ENCODE peak calls at places on chromosome 5, in seven cellular contexts. One of them, this sample, is unnamed.

GRCh38 chr5:4570047-4571015 is 569.8 kb upstream of the ADAMTS16 start:
- DNase-seq in fibroblast of lung: no peak
- DNase-seq in cardiac muscle cell: no peak
- DNase-seq in endodermal cell: no peak
- DNase-seq in foreskin fibroblast: no peak
- DNase-seq in ovary: no peak
- DNase-seq in CD8-positive, alpha-beta memory T cell: no peak
- DNase-seq in this sample: no peak

GRCh38 chr5:10863763-10864383 is 102.8 kb upstream of the DAP start:
- DNase-seq in CD8-positive, alpha-beta memory T cell: peak
- DNase-seq in ovary: no peak
- DNase-seq in endodermal cell: peak
- DNase-seq in cardiac muscle cell: peak
- DNase-seq in foreskin fibroblast: no peak
- DNase-seq in fibroblast of lung: peak
- DNase-seq in this sample: no peak

GRCh38 chr5:127723571-127723970 is 20.4 kb downstream of the CCDC192 start:
- DNase-seq in fibroblast of lung: peak
- DNase-seq in CD8-positive, alpha-beta memory T cell: no peak
- DNase-seq in ovary: no peak
- DNase-seq in foreskin fibroblast: peak
- DNase-seq in endodermal cell: no peak
- DNase-seq in cardiac muscle cell: peak
- DNase-seq in this sample: no peak

GRCh38 chr5:148248894-148249293 is 10.6 kb downstream of the MARCOL start:
- DNase-seq in fibroblast of lung: no peak
- DNase-seq in foreskin fibroblast: no peak
- DNase-seq in CD8-positive, alpha-beta memory T cell: no peak
- DNase-seq in ovary: no peak
- DNase-seq in cardiac muscle cell: no peak
- DNase-seq in endodermal cell: no peak
- DNase-seq in this sample: no peak

GRCh38 chr5:102090770-102091169 is 205.3 kb downstream of the SLCO4C1 start:
- DNase-seq in endodermal cell: peak
- DNase-seq in CD8-positive, alpha-beta memory T cell: no peak
- DNase-seq in fibroblast of lung: no peak
- DNase-seq in cardiac muscle cell: no peak
- DNase-seq in foreskin fibroblast: no peak
- DNase-seq in ovary: no peak
- DNase-seq in this sample: no peak

GRCh38 chr5:81590498-81591384 is 160.2 kb downstream of the SSBP2 start:
- DNase-seq in CD8-positive, alpha-beta memory T cell: no peak
- DNase-seq in endodermal cell: no peak
- DNase-seq in ovary: no peak
- DNase-seq in foreskin fibroblast: no peak
- DNase-seq in fibroblast of lung: no peak
- DNase-seq in cardiac muscle cell: peak
- DNase-seq in this sample: no peak

GRCh38 chr5:137310051-137310730 is 188.9 kb downstream of the SPOCK1 start:
- DNase-seq in ovary: no peak
- DNase-seq in foreskin fibroblast: peak
- DNase-seq in fibroblast of lung: peak
- DNase-seq in CD8-positive, alpha-beta memory T cell: no peak
- DNase-seq in endodermal cell: no peak
- DNase-seq in cardiac muscle cell: peak
- DNase-seq in this sample: peak

GRCh38 chr5:607541-608285 is 4.4 kb upstream of the CEP72 start:
- DNase-seq in foreskin fibroblast: no peak
- DNase-seq in fibroblast of lung: no peak
- DNase-seq in CD8-positive, alpha-beta memory T cell: no peak
- DNase-seq in cardiac muscle cell: no peak
- DNase-seq in ovary: no peak
- DNase-seq in endodermal cell: no peak
- DNase-seq in this sample: no peak

GRCh38 chr5:43582082-43583005 is 20.6 kb upstream of the NNT start:
- DNase-seq in cardiac muscle cell: no peak
- DNase-seq in ovary: no peak
- DNase-seq in foreskin fibroblast: peak
- DNase-seq in endodermal cell: no peak
- DNase-seq in fibroblast of lung: no peak
- DNase-seq in CD8-positive, alpha-beta memory T cell: no peak
- DNase-seq in this sample: no peak

GRCh38 chr5:146662229-146662628 is 146.2 kb upstream of the GPR151 start:
- DNase-seq in endodermal cell: no peak
- DNase-seq in CD8-positive, alpha-beta memory T cell: no peak
- DNase-seq in foreskin fibroblast: no peak
- DNase-seq in fibroblast of lung: peak
- DNase-seq in cardiac muscle cell: peak
- DNase-seq in ovary: no peak
- DNase-seq in this sample: no peak

GRCh38 chr5:143024227-143024920 is 254.2 kb downstream of the ARHGAP26 start:
- DNase-seq in foreskin fibroblast: no peak
- DNase-seq in cardiac muscle cell: no peak
- DNase-seq in endodermal cell: no peak
- DNase-seq in fibroblast of lung: no peak
- DNase-seq in CD8-positive, alpha-beta memory T cell: no peak
- DNase-seq in ovary: no peak
- DNase-seq in this sample: no peak

GRCh38 chr5:136028782-136029742 is at the start of gene TGFBI:
- DNase-seq in foreskin fibroblast: peak
- DNase-seq in endodermal cell: peak
- DNase-seq in fibroblast of lung: peak
- DNase-seq in cardiac muscle cell: peak
- DNase-seq in CD8-positive, alpha-beta memory T cell: no peak
- DNase-seq in ovary: peak
- DNase-seq in this sample: no peak

GRCh38 chr5:29561564-29561963 is 1631.9 kb upstream of the CDH6 start:
- DNase-seq in cardiac muscle cell: no peak
- DNase-seq in endodermal cell: no peak
- DNase-seq in CD8-positive, alpha-beta memory T cell: no peak
- DNase-seq in fibroblast of lung: no peak
- DNase-seq in ovary: no peak
- DNase-seq in foreskin fibroblast: no peak
- DNase-seq in this sample: no peak

GRCh38 chr5:176535101-176535654 is 2.0 kb downstream of the RNF44 start:
- DNase-seq in CD8-positive, alpha-beta memory T cell: peak
- DNase-seq in foreskin fibroblast: no peak
- DNase-seq in cardiac muscle cell: no peak
- DNase-seq in ovary: no peak
- DNase-seq in fibroblast of lung: peak
- DNase-seq in endodermal cell: peak
- DNase-seq in this sample: no peak
- H3K4me3 ChIP-seq in CD8-positive, alpha-beta memory T cell: peak
- H3K4me3 ChIP-seq in foreskin fibroblast: peak
- H3K4me3 ChIP-seq in cardiac muscle cell: peak
- H3K4me3 ChIP-seq in ovary: peak
- H3K4me3 ChIP-seq in fibroblast of lung: peak
- H3K4me3 ChIP-seq in endodermal cell: peak
- H3K4me3 ChIP-seq in this sample: peak

GRCh38 chr5:151153766-151154272 is 3.8 kb downstream of the ANXA6 start:
- DNase-seq in cardiac muscle cell: no peak
- DNase-seq in fibroblast of lung: no peak
- DNase-seq in ovary: no peak
- DNase-seq in CD8-positive, alpha-beta memory T cell: no peak
- DNase-seq in foreskin fibroblast: no peak
- DNase-seq in endodermal cell: no peak
- DNase-seq in this sample: no peak

GRCh38 chr5:151151793-151152192 is 5.8 kb downstream of the ANXA6 start:
- DNase-seq in CD8-positive, alpha-beta memory T cell: no peak
- DNase-seq in cardiac muscle cell: peak
- DNase-seq in fibroblast of lung: peak
- DNase-seq in endodermal cell: no peak
- DNase-seq in ovary: no peak
- DNase-seq in foreskin fibroblast: peak
- DNase-seq in this sample: no peak

GRCh38 chr5:151153300-151153699 is 4.3 kb downstream of the ANXA6 start:
- DNase-seq in fibroblast of lung: no peak
- DNase-seq in CD8-positive, alpha-beta memory T cell: no peak
- DNase-seq in endodermal cell: no peak
- DNase-seq in ovary: no peak
- DNase-seq in foreskin fibroblast: no peak
- DNase-seq in cardiac muscle cell: no peak
- DNase-seq in this sample: no peak

GRCh38 chr5:151150484-151151262 is 6.9 kb downstream of the ANXA6 start:
- DNase-seq in cardiac muscle cell: peak
- DNase-seq in foreskin fibroblast: peak
- DNase-seq in CD8-positive, alpha-beta memory T cell: peak
- DNase-seq in ovary: peak
- DNase-seq in fibroblast of lung: peak
- DNase-seq in endodermal cell: no peak
- DNase-seq in this sample: no peak

DNA sequence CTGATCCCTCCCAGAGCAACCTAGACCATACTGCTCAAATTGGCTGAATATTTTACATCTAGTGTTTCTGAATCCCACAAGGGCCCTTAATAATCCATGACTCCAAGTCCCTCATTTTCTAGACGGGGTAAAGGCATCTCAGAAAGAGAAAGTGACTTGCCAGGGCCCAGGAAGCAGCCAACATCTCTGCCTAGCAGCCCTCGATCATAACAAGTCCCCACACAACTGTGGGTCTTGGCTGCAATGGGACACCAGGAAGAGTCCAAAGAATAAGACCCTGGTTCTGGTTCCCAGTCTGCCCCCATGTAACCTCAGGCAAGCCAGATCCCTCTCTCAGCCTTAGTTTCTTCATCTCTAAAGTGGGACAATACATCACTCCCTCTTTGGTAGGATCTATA is 6.3 kb downstream of the ANXA6 start:
- DNase-seq in fibroblast of lung: no peak
- DNase-seq in cardiac muscle cell: no peak
- DNase-seq in ovary: no peak
- DNase-seq in foreskin fibroblast: no peak
- DNase-seq in endodermal cell: no peak
- DNase-seq in CD8-positive, alpha-beta memory T cell: no peak
- DNase-seq in this sample: no peak
- H3K4me3 ChIP-seq in fibroblast of lung: peak
- H3K4me3 ChIP-seq in cardiac muscle cell: no peak
- H3K4me3 ChIP-seq in ovary: no peak
- H3K4me3 ChIP-seq in foreskin fibroblast: peak
- H3K4me3 ChIP-seq in endodermal cell: no peak
- H3K4me3 ChIP-seq in CD8-positive, alpha-beta memory T cell: peak
- H3K4me3 ChIP-seq in this sample: no peak

DNA sequence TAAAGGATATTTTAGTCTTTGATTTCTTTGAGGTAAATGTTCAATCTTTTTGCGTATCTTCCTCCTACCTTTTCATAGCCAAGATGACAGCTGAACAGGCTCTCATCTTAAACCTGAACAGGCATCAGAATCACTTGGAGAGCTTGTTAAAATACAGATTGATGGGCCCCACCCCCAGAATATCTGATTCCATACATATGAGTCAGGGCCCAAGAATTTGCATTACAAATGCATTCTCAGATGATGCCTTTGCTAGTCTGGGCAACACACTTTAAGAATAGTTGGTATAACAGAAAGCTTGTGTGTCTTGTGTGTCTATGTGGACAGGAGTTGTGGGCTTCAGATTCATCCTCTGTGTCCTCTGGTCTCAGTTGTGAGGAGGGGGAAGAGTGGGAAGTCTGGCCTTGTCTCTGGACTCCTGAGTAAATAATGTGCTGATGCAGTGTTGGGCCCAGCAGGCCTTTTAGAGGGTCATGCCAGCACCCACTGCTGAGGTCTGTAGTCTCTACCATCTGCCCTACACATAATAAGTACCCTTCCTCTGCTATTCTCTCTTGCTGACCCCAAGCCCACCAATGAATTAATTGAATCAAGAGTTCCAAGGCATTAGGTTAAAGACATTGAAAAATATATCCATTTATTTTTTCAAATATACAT is 43.1 kb downstream of the PTCD2 start:
- DNase-seq in ovary: no peak
- DNase-seq in CD8-positive, alpha-beta memory T cell: no peak
- DNase-seq in endodermal cell: peak
- DNase-seq in cardiac muscle cell: peak
- DNase-seq in fibroblast of lung: peak
- DNase-seq in foreskin fibroblast: peak
- DNase-seq in this sample: peak
- H3K4me3 ChIP-seq in ovary: no peak
- H3K4me3 ChIP-seq in CD8-positive, alpha-beta memory T cell: no peak
- H3K4me3 ChIP-seq in endodermal cell: no peak
- H3K4me3 ChIP-seq in cardiac muscle cell: no peak
- H3K4me3 ChIP-seq in fibroblast of lung: no peak
- H3K4me3 ChIP-seq in foreskin fibroblast: no peak
- H3K4me3 ChIP-seq in this sample: no peak

GRCh38 chr5:51382508-51382758 is 815 bp upstream of the ISL1 start:
- DNase-seq in ovary: no peak
- DNase-seq in endodermal cell: no peak
- DNase-seq in foreskin fibroblast: no peak
- DNase-seq in cardiac muscle cell: no peak
- DNase-seq in CD8-positive, alpha-beta memory T cell: no peak
- DNase-seq in fibroblast of lung: no peak
- DNase-seq in this sample: no peak
- H3K4me3 ChIP-seq in ovary: no peak
- H3K4me3 ChIP-seq in endodermal cell: peak
- H3K4me3 ChIP-seq in foreskin fibroblast: peak
- H3K4me3 ChIP-seq in cardiac muscle cell: peak
- H3K4me3 ChIP-seq in CD8-positive, alpha-beta memory T cell: no peak
- H3K4me3 ChIP-seq in fibroblast of lung: peak
- H3K4me3 ChIP-seq in this sample: peak

GRCh38 chr5:17061973-17062470 is 125.9 kb upstream of the MYO10 start:
- DNase-seq in fibroblast of lung: no peak
- DNase-seq in CD8-positive, alpha-beta memory T cell: no peak
- DNase-seq in endodermal cell: peak
- DNase-seq in foreskin fibroblast: no peak
- DNase-seq in ovary: no peak
- DNase-seq in cardiac muscle cell: no peak
- DNase-seq in this sample: no peak
- H3K4me3 ChIP-seq in fibroblast of lung: no peak
- H3K4me3 ChIP-seq in CD8-positive, alpha-beta memory T cell: no peak
- H3K4me3 ChIP-seq in endodermal cell: no peak
- H3K4me3 ChIP-seq in foreskin fibroblast: no peak
- H3K4me3 ChIP-seq in ovary: no peak
- H3K4me3 ChIP-seq in cardiac muscle cell: no peak
- H3K4me3 ChIP-seq in this sample: no peak

GRCh38 chr5:86981898-86982297 is 285.8 kb upstream of the RASA1 start:
- DNase-seq in ovary: no peak
- DNase-seq in fibroblast of lung: no peak
- DNase-seq in cardiac muscle cell: no peak
- DNase-seq in foreskin fibroblast: no peak
- DNase-seq in endodermal cell: no peak
- DNase-seq in CD8-positive, alpha-beta memory T cell: no peak
- DNase-seq in this sample: no peak

GRCh38 chr5:86977808-86978207 is 289.9 kb upstream of the RASA1 start:
- DNase-seq in CD8-positive, alpha-beta memory T cell: no peak
- DNase-seq in foreskin fibroblast: no peak
- DNase-seq in fibroblast of lung: no peak
- DNase-seq in cardiac muscle cell: no peak
- DNase-seq in ovary: no peak
- DNase-seq in endodermal cell: no peak
- DNase-seq in this sample: no peak

GRCh38 chr5:86983208-86983607 is 284.5 kb upstream of the RASA1 start:
- DNase-seq in endodermal cell: no peak
- DNase-seq in foreskin fibroblast: no peak
- DNase-seq in cardiac muscle cell: no peak
- DNase-seq in ovary: no peak
- DNase-seq in CD8-positive, alpha-beta memory T cell: no peak
- DNase-seq in fibroblast of lung: no peak
- DNase-seq in this sample: no peak

GRCh38 chr5:86977185-86977584 is 290.5 kb upstream of the RASA1 start:
- DNase-seq in endodermal cell: no peak
- DNase-seq in fibroblast of lung: peak
- DNase-seq in CD8-positive, alpha-beta memory T cell: no peak
- DNase-seq in ovary: no peak
- DNase-seq in cardiac muscle cell: peak
- DNase-seq in foreskin fibroblast: no peak
- DNase-seq in this sample: no peak

GRCh38 chr5:86979801-86980510 is 287.7 kb upstream of the RASA1 start:
- DNase-seq in ovary: no peak
- DNase-seq in endodermal cell: no peak
- DNase-seq in CD8-positive, alpha-beta memory T cell: no peak
- DNase-seq in fibroblast of lung: peak
- DNase-seq in cardiac muscle cell: peak
- DNase-seq in foreskin fibroblast: peak
- DNase-seq in this sample: peak
- H3K4me3 ChIP-seq in ovary: no peak
- H3K4me3 ChIP-seq in endodermal cell: no peak
- H3K4me3 ChIP-seq in CD8-positive, alpha-beta memory T cell: no peak
- H3K4me3 ChIP-seq in fibroblast of lung: no peak
- H3K4me3 ChIP-seq in cardiac muscle cell: no peak
- H3K4me3 ChIP-seq in foreskin fibroblast: no peak
- H3K4me3 ChIP-seq in this sample: no peak

This sample was measured in skeletal muscle cell.